ENCODE peak calls at places on chromosomes 7 and 10, in four cellular contexts. Y is K562, L is GM12878, O is A549. I is an unnamed sample.

GRCh38 chr7:38736135-38736534 is 105.0 kb upstream of the AMPH start:
- DNase-seq in Y (no peak), L (no peak), O (no peak), I (no peak)

GRCh38 chr7:17185690-17186070 is 112.8 kb upstream of the AHR start:
- DNase-seq in Y (no peak), L (peak), O (peak), I (no peak)

GRCh38 chr7:96426027-96426426 is 104.1 kb upstream of the SLC25A13 start:
- DNase-seq in Y (no peak), L (no peak), O (no peak), I (no peak)

GRCh38 chr10:34864156-34865075 is 49.3 kb upstream of the PARD3 start:
- DNase-seq in Y (no peak), L (no peak), O (no peak), I (no peak)

GRCh38 chr10:115355162-115355760 is 262.1 kb downstream of the ATRNL1 start:
- DNase-seq in Y (peak), L (peak), O (peak), I (peak)

GRCh38 chr10:63583909-63584747 is 62.9 kb downstream of the REEP3 start:
- DNase-seq in Y (no peak), L (no peak), O (no peak), I (no peak)

GRCh38 chr10:119903946-119904666 is 11.6 kb downstream of the SEC23IP start:
- DNase-seq in Y (no peak), L (no peak), O (no peak), I (no peak)

GRCh38 chr7:134515569-134516468 is 11.5 kb upstream of the AKR1B10 start:
- DNase-seq in Y (no peak), L (no peak), O (peak), I (peak)

GRCh38 chr7:132066776-132067175 is 509.5 kb downstream of the PLXNA4 start:
- DNase-seq in Y (no peak), L (no peak), O (no peak), I (no peak)

GRCh38 chr10:32333849-32334248 is 13.1 kb downstream of the EPC1 start:
- DNase-seq in Y (no peak), L (no peak), O (no peak), I (no peak)

GRCh38 chr7:11206131-11206921 is 232.7 kb downstream of the PHF14 start:
- DNase-seq in Y (no peak), L (no peak), O (no peak), I (no peak)

GRCh38 chr7:76220185-76221057 is 18.7 kb downstream of the SRRM3 start:
- DNase-seq in Y (peak), L (no peak), O (peak), I (peak)

GRCh38 chr7:139683137-139683871 is 94.5 kb downstream of the HIPK2 start:
- DNase-seq in Y (no peak), L (no peak), O (no peak), I (no peak)

GRCh38 chr7:102297487-102298218 is 11.0 kb downstream of the SH2B2 start:
- DNase-seq in Y (no peak), L (no peak), O (no peak), I (no peak)

GRCh38 chr10:47365561-47365960 is 17.4 kb downstream of the RBP3 start:
- DNase-seq in Y (no peak), L (no peak), O (no peak), I (no peak)

GRCh38 chr10:47363781-47364180 is 15.6 kb downstream of the RBP3 start:
- DNase-seq in Y (no peak), L (no peak), O (no peak), I (no peak)

GRCh38 chr10:47366056-47366631 is 17.9 kb downstream of the ZNF488 start:
- DNase-seq in Y (no peak), L (no peak), O (no peak), I (no peak)

GRCh38 chr10:47364911-47365310 is 16.7 kb downstream of the RBP3 start:
- DNase-seq in Y (no peak), L (no peak), O (no peak), I (no peak)

DNA sequence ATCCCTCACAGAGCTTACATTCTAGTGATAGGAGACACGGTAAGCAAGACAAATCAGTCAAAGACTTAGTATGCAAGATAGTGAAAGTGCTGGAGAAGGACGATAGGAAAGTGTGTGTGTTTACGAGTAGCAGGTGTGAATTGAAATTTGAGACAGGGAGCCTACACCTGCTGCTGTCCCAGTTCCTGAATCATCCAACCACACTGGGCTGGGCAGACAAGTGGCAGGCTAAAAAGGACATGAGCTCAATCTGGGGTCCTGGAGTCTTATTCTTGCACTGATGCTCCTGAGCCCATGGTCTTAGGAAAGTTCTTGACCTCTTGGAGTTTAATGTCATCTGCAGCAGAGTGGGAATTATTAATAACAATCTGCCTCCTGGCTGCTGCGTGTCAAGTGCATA is 16.2 kb downstream of the RBP3 start:
- DNase-seq in Y (no peak), L (no peak), O (no peak), I (no peak)
- TF ChIP-seq HDAC2 in Y (no peak), L (no peak), O (no peak), I (no peak)

GRCh38 chr7:115232041-115232440 is 310.1 kb downstream of the MDFIC start:
- DNase-seq in Y (no peak), L (no peak), O (no peak), I (no peak)
- TF ChIP-seq HDAC2 in Y (no peak), L (no peak), O (no peak), I (no peak)

DNA sequence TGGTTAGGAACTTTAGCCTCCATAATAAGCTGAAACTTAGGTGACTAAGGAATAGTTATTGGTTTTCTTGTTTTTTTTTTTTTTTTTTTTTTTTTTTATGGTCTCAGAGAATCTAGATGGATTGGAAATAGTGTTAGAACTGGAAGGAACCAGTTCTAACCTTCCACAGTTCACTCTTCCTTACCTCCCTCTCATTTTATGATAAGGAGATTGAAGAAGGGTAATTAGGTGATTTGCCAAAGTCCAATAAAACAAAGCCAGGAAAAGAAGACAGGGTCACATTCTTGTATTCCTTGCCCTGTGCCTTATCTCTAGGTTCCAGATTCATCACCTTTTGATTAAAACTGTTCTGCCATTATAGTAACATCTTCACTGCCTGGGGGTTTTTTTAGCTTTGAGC is 71.7 kb upstream of the STRIP2 start:
- DNase-seq in Y (no peak), L (no peak), O (no peak), I (no peak)
- TF ChIP-seq HDAC2 in Y (no peak), L (no peak), O (no peak), I (no peak)

GRCh38 chr10:44293842-44294241 is 91.1 kb downstream of the CXCL12 start:
- DNase-seq in Y (no peak), L (no peak), O (no peak), I (no peak)
- TF ChIP-seq HDAC2 in Y (no peak), L (no peak), O (no peak), I (no peak)

GRCh38 chr7:916291-916941 is 38.1 kb downstream of the ADAP1 start:
- DNase-seq in Y (no peak), L (no peak), O (no peak), I (no peak)
- TF ChIP-seq HDAC2 in Y (no peak), L (no peak), O (no peak), I (no peak)

DNA sequence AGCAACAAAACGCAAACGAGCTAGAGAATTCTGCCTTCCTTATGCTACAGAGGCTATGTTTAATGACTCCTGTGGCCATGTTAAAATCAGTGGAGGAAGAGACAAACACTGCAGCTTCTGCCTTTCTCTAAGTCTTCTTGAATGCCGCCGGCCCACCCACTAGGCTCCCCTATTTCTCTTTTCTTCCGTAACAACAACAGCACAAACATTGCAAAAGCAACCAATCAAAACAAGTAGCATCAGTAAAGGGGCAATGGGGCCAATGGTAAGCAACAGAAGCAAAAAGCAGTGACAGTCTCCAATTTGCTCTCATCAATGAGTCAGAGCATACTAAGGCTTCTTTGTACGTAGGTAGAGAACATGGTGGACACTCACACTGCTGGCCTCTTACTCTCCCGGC is 26.8 kb downstream of the DNAJC1 start:
- DNase-seq in Y (no peak), L (no peak), O (no peak), I (peak)
- TF ChIP-seq HDAC2 in Y (no peak), L (no peak), O (no peak), I (no peak)

GRCh38 chr10:30737931-30738391 is 108.4 kb upstream of the LYZL2 start:
- DNase-seq in Y (no peak), L (peak), O (no peak), I (no peak)
- TF ChIP-seq HDAC2 in Y (no peak), L (no peak), O (no peak), I (no peak)

GRCh38 chr7:101087334-101088068 is 2.2 kb downstream of the TRIM56 start:
- DNase-seq in Y (no peak), L (no peak), O (no peak), I (no peak)
- TF ChIP-seq HDAC2 in Y (no peak), L (no peak), O (no peak), I (no peak)

DNA sequence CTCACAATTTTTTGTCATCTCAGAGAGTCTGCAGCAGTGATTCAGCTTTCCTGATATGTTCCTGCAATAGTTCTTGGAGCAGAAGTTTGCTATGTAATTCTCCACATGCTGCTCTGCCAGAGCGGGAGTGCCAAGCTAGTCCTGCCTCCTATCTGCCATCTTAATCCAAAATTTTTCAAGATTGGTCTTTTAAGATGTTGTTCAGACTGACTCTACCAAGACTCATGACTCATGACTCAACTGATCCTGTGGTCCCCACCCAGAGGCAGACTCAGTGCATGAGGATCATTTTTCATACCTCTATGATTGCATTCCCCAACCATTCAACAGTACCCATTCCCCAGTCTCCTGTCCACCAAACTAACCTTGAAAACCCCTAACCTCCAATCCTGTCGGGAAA is 470.8 kb downstream of the INHBA start:
- DNase-seq in Y (no peak), L (no peak), O (no peak), I (no peak)
- TF ChIP-seq HDAC2 in Y (no peak), L (no peak), O (no peak), I (no peak)